ENCODE peak calls at places on chromosomes 2 and 18, in nine cellular contexts. W is lower lobe of right lung, M is C1 segment of cervical spinal cord, Z is GM06990, D is hepatocyte, H is ureter, G is adrenal gland, Q is nephron progenitor cell, I is HFFc6. X is an unnamed sample.

GRCh38 chr2:148930046-148930775 is 55.2 kb downstream of the KIF5C start:
- DNase-seq in W (no peak), G (no peak), H (no peak), M (no peak), D (peak), Q (no peak), Z (no peak), I (no peak), X (no peak)

GRCh38 chr2:207768891-207769596 is 662 bp downstream of the FZD5 start:
- DNase-seq in Q (no peak), M (peak), W (peak), H (peak), Z (peak), I (no peak), G (peak), D (peak), X (peak)

GRCh38 chr18:42929857-42930256 is 185.6 kb downstream of the RIT2 start:
- DNase-seq in G (no peak), I (no peak), Z (no peak), Q (no peak), D (no peak), M (no peak), H (no peak), W (no peak), X (no peak)

GRCh38 chr18:25349926-25350560 is 1.9 kb downstream of the ZNF521 start:
- DNase-seq in M (peak), I (no peak), W (peak), Z (no peak), Q (peak), G (peak), D (peak), H (peak), X (peak)

GRCh38 chr2:200330351-200331120 is 24.0 kb downstream of the SPATS2L start:
- DNase-seq in M (no peak), W (no peak), I (no peak), D (no peak), H (no peak), Z (no peak), G (no peak), Q (no peak), X (no peak)

GRCh38 chr2:181005326-181005655 is 24.9 kb downstream of the UBE2E3 start:
- DNase-seq in I (no peak), H (no peak), Z (no peak), M (no peak), W (no peak), G (no peak), D (no peak), Q (no peak), X (no peak)

GRCh38 chr2:959453-959852 is 8.8 kb downstream of the SNTG2 start:
- DNase-seq in G (no peak), M (no peak), W (no peak), H (no peak), I (no peak), D (no peak), Q (no peak), Z (no peak), X (no peak)

GRCh38 chr2:62304429-62305417 is 108.8 kb downstream of the B3GNT2 start:
- DNase-seq in Z (peak), M (no peak), H (peak), W (peak), I (peak), D (peak), G (peak), Q (no peak), X (peak)

GRCh38 chr2:112711356-112711755 is 9.5 kb upstream of the NT5DC4 start:
- DNase-seq in W (no peak), G (no peak), Q (no peak), D (no peak), Z (no peak), M (no peak), I (no peak), H (no peak), X (no peak)

GRCh38 chr2:60463249-60463648 is 90.2 kb downstream of the BCL11A start:
- DNase-seq in D (peak), Z (no peak), Q (no peak), H (no peak), W (no peak), I (no peak), M (no peak), G (no peak), X (no peak)

GRCh38 chr2:219656523-219656922 is 29.1 kb downstream of the SLC4A3 start:
- DNase-seq in Z (no peak), Q (no peak), G (no peak), I (peak), H (no peak), M (no peak), W (no peak), D (no peak), X (no peak)

GRCh38 chr2:188293601-188294482 is 2.2 kb downstream of the GULP1 start:
- DNase-seq in M (no peak), Z (no peak), D (peak), W (peak), Q (peak), I (peak), G (peak), H (peak), X (peak)

GRCh38 chr2:202883987-202884675 is 12.6 kb upstream of the ICA1L start:
- DNase-seq in Z (no peak), I (peak), Q (no peak), W (no peak), H (no peak), D (no peak), G (no peak), M (no peak), X (no peak)

GRCh38 chr18:78583739-78584066 is 395.9 kb upstream of the SALL3 start:
- DNase-seq in M (no peak), G (no peak), I (no peak), Z (no peak), W (no peak), H (no peak), Q (no peak), D (no peak), X (no peak)

GRCh38 chr18:10453885-10454772 is at the start of gene APCDD1:
- DNase-seq in Q (peak), H (peak), I (no peak), W (peak), D (peak), Z (no peak), G (peak), M (peak), X (peak)

GRCh38 chr2:126882736-126883660 is 15.7 kb upstream of the TEX51 start:
- DNase-seq in G (no peak), W (no peak), D (no peak), M (no peak), I (no peak), H (no peak), Q (no peak), Z (no peak), X (no peak)

GRCh38 chr2:11131166-11131920 is 23.9 kb upstream of the SLC66A3 start:
- DNase-seq in G (no peak), M (no peak), I (no peak), H (no peak), Q (no peak), D (no peak), Z (no peak), W (no peak), X (no peak)

GRCh38 chr18:36075862-36076587 is 8.7 kb upstream of the RPRD1A start:
- DNase-seq in W (no peak), G (no peak), M (no peak), Q (no peak), I (peak), D (peak), H (no peak), Z (no peak), X (no peak)

GRCh38 chr2:188518391-188518790 is 226.7 kb downstream of the GULP1 start:
- DNase-seq in W (no peak), Z (no peak), I (peak), H (no peak), D (peak), Q (no peak), G (no peak), M (no peak), X (no peak)

GRCh38 chr2:109644571-109645275 is 30.6 kb downstream of the SOWAHC start:
- DNase-seq in W (peak), I (no peak), D (peak), H (peak), Z (no peak), G (no peak), Q (peak), M (no peak), X (no peak)

GRCh38 chr2:60553496-60553991 is at the start of gene BCL11A:
- DNase-seq in M (no peak), I (peak), W (peak), G (peak), D (peak), Z (peak), Q (peak), H (peak), X (peak)

GRCh38 chr2:228545041-228545440 is 363.6 kb upstream of the SPHKAP start:
- DNase-seq in I (peak), W (no peak), D (no peak), Q (no peak), Z (no peak), H (no peak), M (no peak), G (no peak), X (no peak)

GRCh38 chr18:26052497-26052896 is 37.9 kb downstream of the SS18 start:
- DNase-seq in D (no peak), G (no peak), W (no peak), Z (no peak), M (no peak), H (no peak), Q (no peak), I (no peak), X (no peak)

GRCh38 chr2:120148669-120149068 is 74.5 kb downstream of the TMEM185B start:
- DNase-seq in Q (no peak), G (no peak), I (no peak), D (no peak), M (no peak), W (no peak), H (no peak), Z (no peak), X (no peak)

GRCh38 chr2:143758629-143759330 is 629.6 kb downstream of the ARHGAP15 start:
- DNase-seq in I (no peak), H (no peak), W (no peak), G (no peak), D (no peak), Q (no peak), M (no peak), Z (no peak), X (no peak)

GRCh38 chr18:51666717-51667320 is 469.3 kb upstream of the MEX3C start:
- DNase-seq in Q (no peak), I (no peak), W (no peak), M (no peak), H (no peak), G (no peak), D (peak), Z (no peak), X (no peak)

GRCh38 chr2:161400076-161400475 is 16.0 kb upstream of the TBR1 start:
- DNase-seq in W (no peak), Q (no peak), D (no peak), H (no peak), I (no peak), M (no peak), G (no peak), Z (no peak), X (no peak)

GRCh38 chr2:43482974-43483373 is 112.9 kb downstream of the THADA start:
- DNase-seq in W (no peak), I (no peak), Q (no peak), D (peak), H (no peak), Z (peak), G (no peak), M (no peak), X (no peak)

GRCh38 chr18:73514449-73514848 is 633.2 kb downstream of the FBXO15 start:
- DNase-seq in Z (no peak), W (no peak), I (no peak), G (no peak), M (no peak), H (no peak), D (no peak), Q (no peak), X (no peak)

GRCh38 chr2:13193900-13194299 is 477.2 kb downstream of the TRIB2 start:
- DNase-seq in H (no peak), Z (peak), G (no peak), Q (no peak), W (no peak), D (peak), M (no peak), I (no peak), X (peak)

X was measured in endothelial cell.